ENCODE peak calls at places on chromosomes 13 and 19, in ten cellular contexts. Q, O, N, G, P, A, V, K, U and D are unnamed samples.

GRCh38 chr19:4083677-4084546 is 17.2 kb upstream of the ZBTB7A start:
- DNase-seq in Q (no peak), O (peak; percentile 74), N (no peak), G (no peak), P (peak; percentile 56), A (peak; percentile 52), V (no peak), K (no peak), U (no peak), D (peak; percentile 77)

GRCh38 chr13:78160793-78161192 is 242.2 kb upstream of the EDNRB start:
- DNase-seq in Q (peak; percentile 58), O (no peak), N (no peak), G (no peak), P (no peak), A (no peak), V (no peak), K (peak; percentile 88), U (peak; percentile 66), D (no peak)

GRCh38 chr19:21440321-21440720 is 43.4 kb downstream of the ZNF493 start:
- DNase-seq in Q (no peak), O (no peak), N (no peak), G (no peak), P (no peak), A (no peak), V (no peak), K (no peak), U (no peak), D (no peak)

GRCh38 chr13:105774739-105775460 is 760.6 kb downstream of the EFNB2 start:
- DNase-seq in Q (no peak), O (no peak), N (no peak), G (no peak), P (peak; percentile 57), A (no peak), V (no peak), K (peak; percentile 68), U (peak; percentile 51), D (no peak)

GRCh38 chr19:44682807-44683206 is 11.5 kb downstream of the CEACAM19 start:
- DNase-seq in Q (no peak), O (peak; percentile 25), N (no peak), G (no peak), P (no peak), A (no peak), V (no peak), K (no peak), U (no peak), D (no peak)

GRCh38 chr13:25062479-25062878 is 33.5 kb upstream of the PABPC3 start:
- DNase-seq in Q (no peak), O (no peak), N (no peak), G (no peak), P (peak; percentile 41), A (no peak), V (no peak), K (no peak), U (no peak), D (no peak)

GRCh38 chr19:33302974-33303790 is 848 bp upstream of the CEBPA start:
- DNase-seq in Q (peak; percentile 57), O (peak; percentile 53), N (no peak), G (peak; percentile 48), P (peak; percentile 69), A (no peak), V (peak; percentile 12), K (peak; percentile 32), U (no peak), D (peak; percentile 79)

GRCh38 chr19:919157-920050 is 2.3 kb downstream of the KISS1R start:
- DNase-seq in Q (no peak), O (peak; percentile 69), N (peak; percentile 39), G (peak; percentile 84), P (no peak), A (no peak), V (peak; percentile 69), K (no peak), U (no peak), D (no peak)

GRCh38 chr19:45782820-45783785 is 813 bp upstream of the DMPK start:
- DNase-seq in Q (peak; percentile 80), O (no peak), N (no peak), G (no peak), P (no peak), A (no peak), V (no peak), K (peak; percentile 89), U (no peak), D (no peak)

GRCh38 chr13:40910324-40911050 is 108.6 kb downstream of the ELF1 start:
- DNase-seq in Q (peak; percentile 58), O (peak; percentile 20), N (no peak), G (no peak), P (no peak), A (no peak), V (no peak), K (peak; percentile 65), U (no peak), D (no peak)

GRCh38 chr13:39451860-39452301 is 151.1 kb downstream of the LHFPL6 start:
- DNase-seq in Q (peak; percentile 40), O (peak; percentile 22), N (peak; percentile 18), G (no peak), P (no peak), A (no peak), V (no peak), K (no peak), U (peak; percentile 58), D (no peak)

GRCh38 chr19:35000647-35001501 is 751 bp downstream of the GRAMD1A start:
- DNase-seq in Q (peak; percentile 41), O (peak; percentile 52), N (peak; percentile 34), G (peak; percentile 72), P (peak; percentile 66), A (peak; percentile 66), V (peak; percentile 72), K (peak; percentile 53), U (no peak), D (peak; percentile 62)

GRCh38 chr13:50989476-50989875 is 79.9 kb downstream of the RNASEH2B start:
- DNase-seq in Q (no peak), O (no peak), N (peak; percentile 70), G (no peak), P (peak; percentile 61), A (no peak), V (no peak), K (peak; percentile 5), U (no peak), D (no peak)

GRCh38 chr13:99415851-99416331 is 85.4 kb upstream of the TM9SF2 start:
- DNase-seq in Q (no peak), O (no peak), N (no peak), G (no peak), P (no peak), A (no peak), V (peak; percentile 13), K (no peak), U (no peak), D (no peak)